ENCODE peak calls at places on chromosomes 1 and 21, in nine cellular contexts. One of them, this sample, is unnamed.

GRCh38 chr1:222372221-222372620 is 175.7 kb downstream of the HHIPL2 start:
- DNase-seq in hippocampal formation: no peak
- DNase-seq in activated T-cell treated with anti-CD3 and anti-CD28 coated beads, Interleukin-2, amount 50 U/mL, for 72 hours: no peak
- DNase-seq in neural crest cell: no peak
- DNase-seq in fibroblast of villous mesenchyme: no peak
- DNase-seq in GM23248: peak; percentile 83
- DNase-seq in NCI-H1105: no peak
- DNase-seq in mesothelial cell of epicardium: no peak
- DNase-seq in stimulated activated CD4-positive, alpha-beta T cell treated with anti-CD3 and anti-CD28 coated beads, Interleukin-2, amount 100 ng/mL, for 48 hours: no peak
- DNase-seq in this sample: no peak

GRCh38 chr1:39689635-39690034 is 1.6 kb downstream of the HPCAL4 start:
- DNase-seq in hippocampal formation: no peak
- DNase-seq in activated T-cell treated with anti-CD3 and anti-CD28 coated beads, Interleukin-2, amount 50 U/mL, for 72 hours: no peak
- DNase-seq in neural crest cell: no peak
- DNase-seq in fibroblast of villous mesenchyme: no peak
- DNase-seq in GM23248: no peak
- DNase-seq in NCI-H1105: peak; percentile 6
- DNase-seq in mesothelial cell of epicardium: no peak
- DNase-seq in stimulated activated CD4-positive, alpha-beta T cell treated with anti-CD3 and anti-CD28 coated beads, Interleukin-2, amount 100 ng/mL, for 48 hours: no peak
- DNase-seq in this sample: no peak

GRCh38 chr1:85109475-85109874 is 61.2 kb upstream of the MCOLN3 start:
- DNase-seq in hippocampal formation: no peak
- DNase-seq in activated T-cell treated with anti-CD3 and anti-CD28 coated beads, Interleukin-2, amount 50 U/mL, for 72 hours: peak; percentile 25
- DNase-seq in neural crest cell: peak; percentile 19
- DNase-seq in fibroblast of villous mesenchyme: peak; percentile 82
- DNase-seq in GM23248: peak; percentile 81
- DNase-seq in NCI-H1105: peak; percentile 46
- DNase-seq in mesothelial cell of epicardium: peak; percentile 27
- DNase-seq in stimulated activated CD4-positive, alpha-beta T cell treated with anti-CD3 and anti-CD28 coated beads, Interleukin-2, amount 100 ng/mL, for 48 hours: peak; percentile 1
- DNase-seq in this sample: peak; percentile 27

GRCh38 chr1:240441684-240442083 is 170.3 kb downstream of the GREM2 start:
- DNase-seq in hippocampal formation: no peak
- DNase-seq in activated T-cell treated with anti-CD3 and anti-CD28 coated beads, Interleukin-2, amount 50 U/mL, for 72 hours: no peak
- DNase-seq in neural crest cell: no peak
- DNase-seq in fibroblast of villous mesenchyme: peak; percentile 38
- DNase-seq in GM23248: no peak
- DNase-seq in NCI-H1105: no peak
- DNase-seq in mesothelial cell of epicardium: no peak
- DNase-seq in stimulated activated CD4-positive, alpha-beta T cell treated with anti-CD3 and anti-CD28 coated beads, Interleukin-2, amount 100 ng/mL, for 48 hours: no peak
- DNase-seq in this sample: no peak

GRCh38 chr1:212433577-212434462 is 1.1 kb downstream of the NENF start:
- DNase-seq in hippocampal formation: no peak
- DNase-seq in activated T-cell treated with anti-CD3 and anti-CD28 coated beads, Interleukin-2, amount 50 U/mL, for 72 hours: no peak
- DNase-seq in neural crest cell: no peak
- DNase-seq in fibroblast of villous mesenchyme: no peak
- DNase-seq in GM23248: peak; percentile 38
- DNase-seq in NCI-H1105: no peak
- DNase-seq in mesothelial cell of epicardium: no peak
- DNase-seq in stimulated activated CD4-positive, alpha-beta T cell treated with anti-CD3 and anti-CD28 coated beads, Interleukin-2, amount 100 ng/mL, for 48 hours: no peak
- DNase-seq in this sample: no peak

GRCh38 chr1:149927056-149927534 is 508 bp downstream of the SF3B4 start:
- DNase-seq in hippocampal formation: no peak
- DNase-seq in activated T-cell treated with anti-CD3 and anti-CD28 coated beads, Interleukin-2, amount 50 U/mL, for 72 hours: no peak
- DNase-seq in neural crest cell: no peak
- DNase-seq in fibroblast of villous mesenchyme: no peak
- DNase-seq in GM23248: peak; percentile 43
- DNase-seq in NCI-H1105: no peak
- DNase-seq in mesothelial cell of epicardium: no peak
- DNase-seq in stimulated activated CD4-positive, alpha-beta T cell treated with anti-CD3 and anti-CD28 coated beads, Interleukin-2, amount 100 ng/mL, for 48 hours: no peak
- DNase-seq in this sample: no peak

GRCh38 chr1:91282695-91283420 is 121.8 kb downstream of the HFM1 start:
- DNase-seq in hippocampal formation: peak; percentile 19
- DNase-seq in activated T-cell treated with anti-CD3 and anti-CD28 coated beads, Interleukin-2, amount 50 U/mL, for 72 hours: peak; percentile 42
- DNase-seq in neural crest cell: peak; percentile 68
- DNase-seq in fibroblast of villous mesenchyme: peak; percentile 78
- DNase-seq in GM23248: peak; percentile 79
- DNase-seq in NCI-H1105: peak; percentile 67
- DNase-seq in mesothelial cell of epicardium: peak; percentile 28
- DNase-seq in stimulated activated CD4-positive, alpha-beta T cell treated with anti-CD3 and anti-CD28 coated beads, Interleukin-2, amount 100 ng/mL, for 48 hours: peak; percentile 45
- DNase-seq in this sample: peak; percentile 15

GRCh38 chr21:42149656-42150457 is 69.1 kb upstream of the ABCG1 start:
- DNase-seq in hippocampal formation: no peak
- DNase-seq in activated T-cell treated with anti-CD3 and anti-CD28 coated beads, Interleukin-2, amount 50 U/mL, for 72 hours: no peak
- DNase-seq in neural crest cell: no peak
- DNase-seq in fibroblast of villous mesenchyme: no peak
- DNase-seq in GM23248: no peak
- DNase-seq in NCI-H1105: no peak
- DNase-seq in mesothelial cell of epicardium: no peak
- DNase-seq in stimulated activated CD4-positive, alpha-beta T cell treated with anti-CD3 and anti-CD28 coated beads, Interleukin-2, amount 100 ng/mL, for 48 hours: no peak
- DNase-seq in this sample: no peak